ENCODE peak calls at places on chromosomes 11 and 22, in eight cellular contexts. P is HT-29, A is skeletal muscle cell, G is activated T-cell treated with anti-CD3 and anti-CD28 coated beads for 1 hour, H is fibroblast of mammary gland, V is aorta, Z is NAMALWA, J is glutamatergic neuron. L is an unnamed sample.

GRCh38 chr11:73114835-73115220 is 27.3 kb downstream of the FCHSD2 start:
- DNase-seq in P (no peak), A (no peak), G (no peak), H (no peak), V (no peak), Z (no peak), J (no peak), L (no peak)

GRCh38 chr11:118606157-118606843 is 1.1 kb upstream of the PHLDB1 start:
- DNase-seq in P (no peak), A (no peak), G (no peak), H (no peak), V (no peak), Z (no peak), J (peak), L (peak)

GRCh38 chr11:47052165-47052564 is 115.6 kb downstream of the CSTPP1 start:
- DNase-seq in P (no peak), A (no peak), G (no peak), H (no peak), V (no peak), Z (no peak), J (no peak), L (no peak)

GRCh38 chr11:134581966-134582787 is 170.1 kb upstream of the B3GAT1 start:
- DNase-seq in P (no peak), A (no peak), G (no peak), H (no peak), V (no peak), Z (no peak), J (no peak), L (no peak)

GRCh38 chr11:117230286-117230961 is 1.4 kb downstream of the PCSK7 start:
- DNase-seq in P (no peak), A (no peak), G (no peak), H (peak), V (no peak), Z (peak), J (no peak), L (no peak)

GRCh38 chr22:36864454-36865215 is 3.8 kb downstream of the NCF4 start:
- DNase-seq in P (no peak), A (no peak), G (no peak), H (no peak), V (no peak), Z (no peak), J (no peak), L (no peak)

GRCh38 chr11:104073950-104074349 is 37.5 kb downstream of the DDI1 start:
- DNase-seq in P (no peak), A (no peak), G (no peak), H (peak), V (peak), Z (peak), J (no peak), L (no peak)

GRCh38 chr11:118998388-118998717 is 415 bp downstream of the CENATAC start:
- DNase-seq in P (no peak), A (no peak), G (no peak), H (no peak), V (no peak), Z (no peak), J (no peak), L (no peak)

GRCh38 chr11:75445315-75445953 is 12.4 kb upstream of the KLHL35 start:
- DNase-seq in P (peak), A (no peak), G (peak), H (peak), V (peak), Z (peak), J (peak), L (peak)

GRCh38 chr11:121221801-121222200 is 70.8 kb upstream of the SC5D start:
- DNase-seq in P (no peak), A (no peak), G (no peak), H (no peak), V (no peak), Z (no peak), J (no peak), L (no peak)

GRCh38 chr22:43098356-43098755 is 9.2 kb upstream of the TTLL1 start:
- DNase-seq in P (no peak), A (no peak), G (no peak), H (no peak), V (no peak), Z (no peak), J (no peak), L (no peak)

GRCh38 chr11:45341379-45341778 is 55.2 kb upstream of the SYT13 start:
- DNase-seq in P (no peak), A (no peak), G (no peak), H (no peak), V (no peak), Z (no peak), J (peak), L (no peak)

GRCh38 chr11:35540526-35540925 is 15.1 kb upstream of the PAMR1 start:
- DNase-seq in P (no peak), A (no peak), G (no peak), H (peak), V (no peak), Z (no peak), J (no peak), L (no peak)

GRCh38 chr11:18611196-18611595 is 11.6 kb downstream of the MISFA start:
- DNase-seq in P (no peak), A (no peak), G (no peak), H (no peak), V (no peak), Z (no peak), J (no peak), L (no peak)

L was measured in body of pancreas.